ENCODE peak calls at places on chromosomes 12 and 14, in ten cellular contexts. X is NCI-H1436; Y is Kasumi-1; I is NCI-H460; F is NCI-H1105; J is foreskin melanocyte; T is activated CD4-positive, alpha-beta T cell treated with anti-CD3 and anti-CD28 coated beads, Interleukin-2, amount 10 ng/mL, durations not matched to agents 7 days and 5 days; C is head of caudate nucleus; O is HS-27A; K is transverse colon. Z is an unnamed sample.

GRCh38 chr12:82554529-82554928 is 132.2 kb upstream of the TMTC2 start:
- DNase-seq in J (no peak), I (no peak), T (no peak), Y (no peak), O (no peak), K (no peak), X (no peak), C (no peak), F (no peak), Z (no peak)

GRCh38 chr14:93538411-93538810 is 107.7 kb downstream of the UNC79 start:
- DNase-seq in J (no peak), O (no peak), K (no peak), T (no peak), X (no peak), Y (no peak), I (no peak), F (no peak), C (peak; percentile 8), Z (no peak)

GRCh38 chr14:99606359-99606758 is 2.4 kb upstream of the CCDC85C start:
- DNase-seq in C (no peak), J (no peak), F (no peak), I (no peak), Y (no peak), X (no peak), O (no peak), K (no peak), T (no peak), Z (no peak)

GRCh38 chr14:103118019-103118662 is 5.1 kb upstream of the TNFAIP2 start:
- DNase-seq in X (peak; percentile 17), F (no peak), O (no peak), T (no peak), Y (peak; percentile 38), K (peak; percentile 55), J (no peak), C (peak; percentile 68), I (no peak), Z (no peak)

GRCh38 chr12:104805186-104805585 is 152.9 kb downstream of the SLC41A2 start:
- DNase-seq in T (no peak), F (no peak), K (no peak), J (no peak), I (no peak), C (no peak), X (no peak), O (peak; percentile 24), Y (no peak), Z (no peak)

GRCh38 chr14:95255013-95255412 is 64.7 kb downstream of the CLMN start:
- DNase-seq in X (no peak), J (no peak), O (no peak), I (no peak), K (no peak), F (no peak), C (no peak), T (no peak), Y (no peak), Z (no peak)

GRCh38 chr12:80269953-80270552 is 170.7 kb downstream of the OTOGL start:
- DNase-seq in Y (peak; percentile 54), I (peak; percentile 58), K (no peak), J (peak; percentile 29), T (peak; percentile 17), C (peak; percentile 11), F (peak; percentile 27), X (peak; percentile 3), O (no peak), Z (no peak)

GRCh38 chr12:25051583-25052190 is 102.8 kb upstream of the BCAT1 start:
- DNase-seq in K (peak; percentile 23), Y (peak; percentile 55), I (no peak), J (no peak), C (no peak), F (no peak), T (peak; percentile 64), O (no peak), X (no peak), Z (peak; percentile 9)

GRCh38 chr12:15605886-15606590 is 183.2 kb downstream of the EPS8 start:
- DNase-seq in X (no peak), J (no peak), F (no peak), O (no peak), T (no peak), I (no peak), K (no peak), Y (peak; percentile 1), C (no peak), Z (no peak)

GRCh38 chr14:73752297-73752992 is 38.3 kb upstream of the PNMA1 start:
- DNase-seq in J (peak; percentile 98), O (no peak), C (peak; percentile 63), F (no peak), X (no peak), T (peak; percentile 50), Y (no peak), I (no peak), K (peak; percentile 81), Z (no peak)

GRCh38 chr12:108298761-108299275 is 40.3 kb downstream of the CMKLR1 start:
- DNase-seq in K (no peak), C (no peak), X (no peak), J (no peak), O (no peak), Y (no peak), I (no peak), T (no peak), F (no peak), Z (no peak)